ENCODE peak calls at places on chromosomes 12 and 14, in six cellular contexts. C, U, W, H, Q and V are unnamed samples.

GRCh38 chr12:6792522-6793201 is 3.3 kb downstream of the CD4 start:
- DNase-seq in C (peak; percentile 43), U (peak; percentile 42), W (peak; percentile 75), H (no peak), Q (peak; percentile 91), V (peak; percentile 63)

GRCh38 chr12:49875115-49875720 is 28.5 kb downstream of the FAIM2 start:
- DNase-seq in C (no peak), U (no peak), W (no peak), H (no peak), Q (no peak), V (no peak)

GRCh38 chr14:32542507-32542906 is 213.4 kb downstream of the AKAP6 start:
- DNase-seq in C (peak; percentile 48), U (no peak), W (no peak), H (peak; percentile 7), Q (no peak), V (no peak)

GRCh38 chr12:132282950-132283771 is 46.2 kb downstream of the GALNT9 start:
- DNase-seq in C (no peak), U (peak; percentile 11), W (peak; percentile 40), H (no peak), Q (no peak), V (peak; percentile 70)

GRCh38 chr14:104265918-104266642 is 127.7 kb downstream of the KIF26A start:
- DNase-seq in C (no peak), U (no peak), W (peak; percentile 18), H (no peak), Q (no peak), V (no peak)

GRCh38 chr12:46300906-46301305 is 32.1 kb upstream of the SLC38A1 start:
- DNase-seq in C (no peak), U (no peak), W (no peak), H (peak; percentile 7), Q (peak; percentile 47), V (no peak)

GRCh38 chr14:56340921-56341320 is 222.7 kb downstream of the PELI2 start:
- DNase-seq in C (no peak), U (no peak), W (no peak), H (no peak), Q (no peak), V (no peak)

GRCh38 chr12:124303579-124304313 is 8.9 kb downstream of the RFLNA start:
- DNase-seq in C (no peak), U (no peak), W (peak; percentile 26), H (no peak), Q (no peak), V (no peak)

GRCh38 chr14:67263499-67264149 is 22.4 kb downstream of the PALS1 start:
- DNase-seq in C (no peak), U (no peak), W (no peak), H (no peak), Q (no peak), V (no peak)

GRCh38 chr14:68621400-68622365 is 171.2 kb downstream of the ZFP36L1 start:
- DNase-seq in C (no peak), U (no peak), W (peak; percentile 88), H (peak; percentile 55), Q (no peak), V (no peak)

GRCh38 chr12:106276032-106276728 is 26.4 kb upstream of the TCP11L2 start:
- DNase-seq in C (peak; percentile 64), U (no peak), W (no peak), H (no peak), Q (no peak), V (no peak)

GRCh38 chr12:1855241-1855640 is 34.9 kb downstream of the LRTM2 start:
- DNase-seq in C (no peak), U (no peak), W (no peak), H (no peak), Q (peak; percentile 9), V (peak; percentile 17)

GRCh38 chr14:24395609-24396580 is 2.9 kb upstream of the NYNRIN start:
- DNase-seq in C (no peak), U (no peak), W (no peak), H (peak; percentile 52), Q (peak; percentile 84), V (no peak)

GRCh38 chr12:24499151-24500146 is 449.5 kb downstream of the BCAT1 start:
- DNase-seq in C (no peak), U (no peak), W (peak; percentile 26), H (no peak), Q (no peak), V (no peak)

GRCh38 chr12:12992418-12993175 is 7.5 kb downstream of the HEBP1 start:
- DNase-seq in C (no peak), U (no peak), W (no peak), H (peak; percentile 90), Q (peak; percentile 47), V (no peak)

GRCh38 chr14:72617391-72618011 is 276.4 kb downstream of the DPF3 start:
- DNase-seq in C (no peak), U (no peak), W (peak; percentile 73), H (no peak), Q (no peak), V (no peak)

GRCh38 chr12:80472912-80473500 is 29.0 kb downstream of the PTPRQ start:
- DNase-seq in C (peak; percentile 70), U (no peak), W (peak; percentile 50), H (no peak), Q (peak; percentile 1), V (peak; percentile 35)

GRCh38 chr12:115060477-115061168 is 376.6 kb upstream of the TBX3 start:
- DNase-seq in C (no peak), U (no peak), W (no peak), H (no peak), Q (no peak), V (no peak)

GRCh38 chr12:120132437-120132836 is 15.9 kb upstream of the RAB35 start:
- DNase-seq in C (no peak), U (no peak), W (no peak), H (no peak), Q (no peak), V (no peak)

GRCh38 chr12:89770391-89770790 is 61.8 kb upstream of the ATP2B1 start:
- DNase-seq in C (no peak), U (no peak), W (no peak), H (no peak), Q (no peak), V (peak; percentile 82)

GRCh38 chr14:76770521-76771431 is 9.5 kb downstream of the VASH1 start:
- DNase-seq in C (no peak), U (no peak), W (no peak), H (no peak), Q (no peak), V (no peak)

GRCh38 chr14:101398011-101398410 is 163.3 kb upstream of the DIO3 start:
- DNase-seq in C (no peak), U (no peak), W (no peak), H (no peak), Q (no peak), V (no peak)

GRCh38 chr14:51546603-51547258 is 105.0 kb upstream of the FRMD6 start:
- DNase-seq in C (no peak), U (no peak), W (no peak), H (no peak), Q (no peak), V (no peak)

GRCh38 chr12:118357327-118358007 is 15.2 kb downstream of the TAOK3 start:
- DNase-seq in C (peak; percentile 86), U (peak; percentile 54), W (no peak), H (no peak), Q (peak; percentile 89), V (peak; percentile 81)
- H3K4me3 ChIP-seq in C (peak overlapping the region; percentile 91), U (peak overlapping the region; percentile 5), W (no peak overlapping the region), H (no peak overlapping the region), Q (peak overlapping the region; percentile 46), V (peak overlapping the region; percentile 19)

DNA sequence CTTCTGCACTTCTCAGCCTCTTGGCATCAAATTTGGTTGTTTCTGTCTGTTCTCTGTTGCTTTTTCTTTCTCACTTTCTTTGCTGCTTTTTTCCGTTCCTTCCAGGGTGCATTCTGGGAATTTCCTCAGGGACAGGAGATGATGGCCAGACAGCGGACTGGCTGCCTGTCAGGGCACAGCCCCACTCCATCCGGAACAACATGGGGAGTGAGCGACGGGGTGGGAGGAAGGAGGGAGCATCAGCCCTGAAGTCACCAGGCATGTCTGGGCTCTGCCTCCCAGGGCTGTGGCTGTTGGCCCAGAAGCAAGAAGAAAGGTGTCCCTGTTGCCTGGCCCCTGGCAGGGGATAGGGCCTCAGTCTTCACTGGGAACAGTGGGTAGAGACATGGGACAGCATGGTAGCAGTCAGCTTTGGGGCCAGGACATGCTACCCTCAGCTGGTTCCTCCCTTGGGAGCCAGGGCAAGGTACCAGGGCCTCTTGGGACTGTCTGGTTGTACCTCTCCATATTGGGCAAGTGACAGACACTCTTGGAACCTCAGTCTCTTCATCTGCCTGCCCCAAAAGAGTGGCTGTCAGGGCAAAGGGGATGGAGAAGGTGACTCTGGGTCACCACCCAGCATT is 8.6 kb downstream of the PGF start:
- DNase-seq in C (no peak), U (no peak), W (peak; percentile 75), H (no peak), Q (no peak), V (no peak)
- H3K4me3 ChIP-seq in C (no peak overlapping the region), U (no peak overlapping the region), W (no peak overlapping the region), H (no peak overlapping the region), Q (no peak overlapping the region), V (no peak overlapping the region)

GRCh38 chr12:10749700-10750384 is 26.7 kb upstream of the YBX3 start:
- DNase-seq in C (peak; percentile 86), U (peak; percentile 67), W (peak; percentile 83), H (peak; percentile 77), Q (peak; percentile 77), V (peak; percentile 87)
- H3K4me3 ChIP-seq in C (peak overlapping the region; percentile 44), U (no peak overlapping the region), W (peak overlapping the region; percentile 18), H (peak overlapping the region; percentile 16), Q (peak overlapping the region; percentile 13), V (peak overlapping the region; percentile 38)

GRCh38 chr12:95548056-95548538 is 3.2 kb downstream of the USP44 start:
- DNase-seq in C (no peak), U (peak; percentile 27), W (peak; percentile 70), H (peak; percentile 53), Q (no peak), V (no peak)

GRCh38 chr12:95551305-95551704 is at the start of gene USP44:
- DNase-seq in C (no peak), U (peak; percentile 11), W (no peak), H (no peak), Q (no peak), V (peak; percentile 82)

GRCh38 chr12:95547522-95548055 is 3.7 kb downstream of the USP44 start:
- DNase-seq in C (no peak), U (no peak), W (no peak), H (no peak), Q (no peak), V (no peak)

GRCh38 chr12:95548539-95549391 is 2.5 kb downstream of the USP44 start:
- DNase-seq in C (no peak), U (peak; percentile 74), W (peak; percentile 86), H (peak; percentile 60), Q (peak; percentile 15), V (no peak)

DNA sequence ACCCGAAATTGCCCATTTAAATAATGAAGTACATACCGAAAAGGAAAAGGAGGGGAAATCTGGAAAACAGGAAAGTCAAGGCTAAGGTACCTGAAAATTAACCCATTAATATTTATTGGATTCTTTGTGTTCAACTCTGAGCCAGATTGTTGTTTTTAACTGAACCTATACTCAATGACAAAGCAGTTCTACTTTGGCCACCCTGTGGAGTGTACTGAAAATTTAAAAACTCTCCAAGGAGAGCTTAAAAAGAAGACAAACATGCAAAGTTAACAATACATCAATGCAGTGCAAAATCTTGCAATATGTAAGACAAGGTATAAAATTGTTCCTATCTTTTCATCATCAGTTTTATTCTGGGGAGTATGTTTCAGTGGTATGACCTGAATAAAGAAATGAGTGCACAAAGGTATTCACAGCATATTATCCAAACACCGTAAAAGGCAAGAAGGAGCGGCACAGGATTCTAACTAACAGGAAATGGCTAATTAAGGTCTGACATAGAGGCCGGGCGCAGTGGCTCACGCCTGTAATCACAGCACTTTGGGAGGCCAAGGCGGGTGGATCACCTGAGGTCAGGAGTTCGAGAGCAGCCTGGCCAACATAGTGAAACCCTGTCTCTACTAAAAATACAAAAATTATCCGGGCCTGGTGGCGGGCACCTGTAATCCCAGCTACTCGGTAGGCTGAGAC is 1.7 kb downstream of the USP44 start:
- DNase-seq in C (no peak), U (no peak), W (no peak), H (no peak), Q (no peak), V (no peak)
- H3K4me3 ChIP-seq in C (no peak overlapping the region), U (peak overlapping the region; percentile 81), W (peak overlapping the region; percentile 89), H (no peak overlapping the region), Q (no peak overlapping the region), V (no peak overlapping the region)